ENCODE peak calls at places on chromosomes 5 and 9, in five cellular contexts. B, N, U, D and H are unnamed samples.

GRCh38 chr5:131525805-131526204 is 109.2 kb downstream of the RAPGEF6 start:
- DNase-seq in U (no peak), D (no peak), B (no peak), N (no peak), H (no peak)

GRCh38 chr5:93342563-93343061 is 238.4 kb downstream of the NR2F1-AS1 start:
- DNase-seq in U (peak; percentile 68), B (no peak), D (no peak), N (no peak), H (no peak)

GRCh38 chr5:53479656-53480473 is 564 bp upstream of the FST start:
- DNase-seq in B (no peak), D (peak; percentile 72), N (no peak), U (no peak), H (no peak)

GRCh38 chr5:150398432-150399157 is 14.1 kb downstream of the CD74 start:
- DNase-seq in B (no peak), U (no peak), D (no peak), N (no peak), H (no peak)

GRCh38 chr5:149445739-149446369 is 66.8 kb upstream of the IL17B start:
- DNase-seq in N (no peak), D (no peak), B (no peak), U (peak; percentile 100), H (no peak)

GRCh38 chr9:92763721-92764380 is 782 bp downstream of the BICD2 start:
- DNase-seq in D (peak; percentile 73), U (no peak), N (no peak), B (no peak), H (no peak)

GRCh38 chr5:143204474-143205246 is 198.8 kb downstream of the NR3C1 start:
- DNase-seq in N (no peak), B (no peak), D (no peak), U (peak; percentile 49), H (no peak)

GRCh38 chr9:115211413-115212204 is 93.7 kb upstream of the TNC start:
- DNase-seq in B (no peak), D (no peak), N (no peak), U (peak; percentile 80), H (no peak)

GRCh38 chr5:79938468-79938867 is 52.6 kb downstream of the MTX3 start:
- DNase-seq in N (no peak), D (no peak), B (no peak), U (no peak), H (no peak)

GRCh38 chr9:4277531-4277991 is 22.3 kb downstream of the GLIS3 start:
- DNase-seq in U (peak; percentile 94), B (no peak), D (no peak), N (no peak), H (no peak)

GRCh38 chr5:169914766-169915165 is 65.5 kb downstream of the INSYN2B start:
- DNase-seq in N (no peak), B (no peak), D (no peak), U (peak; percentile 40), H (no peak)

GRCh38 chr9:136245194-136246150 is at the start of gene QSOX2:
- DNase-seq in B (peak; percentile 87), D (peak; percentile 92), N (peak; percentile 68), U (no peak), H (peak; percentile 77)

GRCh38 chr5:154944716-154945115 is 3.8 kb downstream of the MRPL22 start:
- DNase-seq in N (no peak), U (no peak), D (no peak), B (no peak), H (no peak)

GRCh38 chr9:131111854-131112311 is 13.5 kb upstream of the NUP214 start:
- DNase-seq in D (no peak), U (no peak), B (no peak), N (no peak), H (no peak)

GRCh38 chr9:512555-513272 is 298.0 kb downstream of the DOCK8 start:
- DNase-seq in N (no peak), B (no peak), U (no peak), D (no peak), H (no peak)